ENCODE peak calls at places on chromosome 1, in ten cellular contexts. One of them, this sample, is unnamed.

GRCh38 chr1:36137226-36137625 is 12.1 kb downstream of the TRAPPC3 start:
- DNase-seq in upper lobe of left lung: no peak
- DNase-seq in IMR-90: no peak
- DNase-seq in heart left ventricle: no peak
- DNase-seq in H1: no peak
- DNase-seq in HCT116: no peak
- DNase-seq in testis: no peak
- DNase-seq in A549: no peak
- DNase-seq in endothelial cell of umbilical vein: no peak
- DNase-seq in tibial nerve: no peak
- DNase-seq in this sample: no peak

GRCh38 chr1:34885405-34886247 is 26.1 kb upstream of the SMIM12 start:
- DNase-seq in IMR-90: no peak
- DNase-seq in heart left ventricle: peak
- DNase-seq in HCT116: no peak
- DNase-seq in testis: peak
- DNase-seq in upper lobe of left lung: peak
- DNase-seq in H1: peak
- DNase-seq in tibial nerve: no peak
- DNase-seq in endothelial cell of umbilical vein: peak
- DNase-seq in A549: no peak
- DNase-seq in this sample: no peak

GRCh38 chr1:246067432-246068021 is 439.6 kb downstream of the SMYD3 start:
- DNase-seq in HCT116: no peak
- DNase-seq in IMR-90: peak
- DNase-seq in endothelial cell of umbilical vein: no peak
- DNase-seq in A549: no peak
- DNase-seq in testis: no peak
- DNase-seq in heart left ventricle: no peak
- DNase-seq in upper lobe of left lung: no peak
- DNase-seq in H1: no peak
- DNase-seq in tibial nerve: no peak
- DNase-seq in this sample: no peak

GRCh38 chr1:171480035-171480434 is 5.3 kb upstream of the PRRC2C start:
- DNase-seq in testis: no peak
- DNase-seq in heart left ventricle: no peak
- DNase-seq in HCT116: no peak
- DNase-seq in A549: no peak
- DNase-seq in IMR-90: no peak
- DNase-seq in endothelial cell of umbilical vein: no peak
- DNase-seq in upper lobe of left lung: no peak
- DNase-seq in H1: no peak
- DNase-seq in tibial nerve: no peak
- DNase-seq in this sample: no peak

GRCh38 chr1:2230781-2231666 is 2.9 kb downstream of the SKI start:
- DNase-seq in testis: peak
- DNase-seq in A549: no peak
- DNase-seq in heart left ventricle: peak
- DNase-seq in HCT116: no peak
- DNase-seq in IMR-90: no peak
- DNase-seq in H1: no peak
- DNase-seq in tibial nerve: no peak
- DNase-seq in endothelial cell of umbilical vein: peak
- DNase-seq in upper lobe of left lung: peak
- DNase-seq in this sample: peak

GRCh38 chr1:204342310-204342709 is 17.4 kb downstream of the PLEKHA6 start:
- DNase-seq in testis: no peak
- DNase-seq in IMR-90: no peak
- DNase-seq in tibial nerve: no peak
- DNase-seq in A549: no peak
- DNase-seq in H1: no peak
- DNase-seq in upper lobe of left lung: no peak
- DNase-seq in HCT116: no peak
- DNase-seq in endothelial cell of umbilical vein: no peak
- DNase-seq in heart left ventricle: no peak
- DNase-seq in this sample: no peak

GRCh38 chr1:232166942-232167341 is 463.0 kb downstream of the SIPA1L2 start:
- DNase-seq in endothelial cell of umbilical vein: no peak
- DNase-seq in tibial nerve: no peak
- DNase-seq in IMR-90: no peak
- DNase-seq in testis: no peak
- DNase-seq in upper lobe of left lung: no peak
- DNase-seq in A549: no peak
- DNase-seq in HCT116: no peak
- DNase-seq in heart left ventricle: no peak
- DNase-seq in H1: no peak
- DNase-seq in this sample: no peak

GRCh38 chr1:12244078-12244477 is 14.2 kb downstream of the VPS13D start:
- DNase-seq in upper lobe of left lung: no peak
- DNase-seq in endothelial cell of umbilical vein: peak
- DNase-seq in tibial nerve: no peak
- DNase-seq in A549: peak
- DNase-seq in HCT116: no peak
- DNase-seq in testis: no peak
- DNase-seq in IMR-90: no peak
- DNase-seq in heart left ventricle: no peak
- DNase-seq in H1: no peak
- DNase-seq in this sample: no peak

DNA sequence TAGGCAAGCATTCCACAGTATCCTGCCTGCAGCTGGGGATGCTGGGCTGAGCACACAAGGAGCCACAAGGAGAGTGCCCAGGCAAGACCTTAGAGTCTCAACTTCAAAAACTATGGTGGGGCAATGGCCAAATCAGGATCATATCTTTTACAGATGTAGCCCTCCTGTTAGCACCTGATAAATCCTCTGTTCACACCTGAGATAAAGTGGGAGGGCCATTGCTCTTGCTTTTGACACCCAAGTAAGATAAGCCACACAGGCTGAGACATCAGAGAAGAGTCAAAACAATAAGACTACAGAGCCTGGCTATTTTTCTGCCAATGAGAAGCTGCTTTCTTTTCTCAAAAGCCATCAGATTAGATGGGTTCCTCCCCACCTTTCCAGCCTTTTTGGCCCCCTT is 148.9 kb downstream of the AJAP1 start:
- DNase-seq in testis: no peak
- DNase-seq in tibial nerve: no peak
- DNase-seq in IMR-90: no peak
- DNase-seq in heart left ventricle: no peak
- DNase-seq in HCT116: no peak
- DNase-seq in A549: no peak
- DNase-seq in upper lobe of left lung: no peak
- DNase-seq in H1: no peak
- DNase-seq in endothelial cell of umbilical vein: no peak
- DNase-seq in this sample: no peak
- TF ChIP-seq POLR2A in testis: no peak
- TF ChIP-seq POLR2A in tibial nerve: no peak
- TF ChIP-seq POLR2A in IMR-90: no peak
- TF ChIP-seq POLR2A in heart left ventricle: no peak
- TF ChIP-seq POLR2A in HCT116: no peak
- TF ChIP-seq POLR2A in A549: no peak
- TF ChIP-seq POLR2A in upper lobe of left lung: no peak
- TF ChIP-seq POLR2A in H1: no peak
- TF ChIP-seq POLR2A in endothelial cell of umbilical vein: no peak
- TF ChIP-seq POLR2A in this sample: no peak

GRCh38 chr1:21216835-21217811 is 40.4 kb upstream of the EIF4G3 start:
- DNase-seq in testis: peak
- DNase-seq in HCT116: peak
- DNase-seq in heart left ventricle: peak
- DNase-seq in endothelial cell of umbilical vein: peak
- DNase-seq in A549: peak
- DNase-seq in H1: no peak
- DNase-seq in upper lobe of left lung: peak
- DNase-seq in IMR-90: peak
- DNase-seq in tibial nerve: peak
- DNase-seq in this sample: peak
- TF ChIP-seq POLR2A in testis: no peak
- TF ChIP-seq POLR2A in HCT116: no peak
- TF ChIP-seq POLR2A in heart left ventricle: no peak
- TF ChIP-seq POLR2A in endothelial cell of umbilical vein: no peak
- TF ChIP-seq POLR2A in A549: no peak
- TF ChIP-seq POLR2A in H1: no peak
- TF ChIP-seq POLR2A in upper lobe of left lung: no peak
- TF ChIP-seq POLR2A in IMR-90: no peak
- TF ChIP-seq POLR2A in tibial nerve: no peak
- TF ChIP-seq POLR2A in this sample: no peak

GRCh38 chr1:17527036-17527914 is 12.2 kb upstream of the ARHGEF10L start:
- DNase-seq in tibial nerve: no peak
- DNase-seq in heart left ventricle: no peak
- DNase-seq in HCT116: no peak
- DNase-seq in testis: peak
- DNase-seq in H1: no peak
- DNase-seq in upper lobe of left lung: no peak
- DNase-seq in endothelial cell of umbilical vein: no peak
- DNase-seq in IMR-90: peak
- DNase-seq in A549: peak
- DNase-seq in this sample: peak
- TF ChIP-seq POLR2A in tibial nerve: no peak
- TF ChIP-seq POLR2A in heart left ventricle: no peak
- TF ChIP-seq POLR2A in HCT116: no peak
- TF ChIP-seq POLR2A in testis: no peak
- TF ChIP-seq POLR2A in H1: no peak
- TF ChIP-seq POLR2A in upper lobe of left lung: no peak
- TF ChIP-seq POLR2A in endothelial cell of umbilical vein: no peak
- TF ChIP-seq POLR2A in IMR-90: no peak
- TF ChIP-seq POLR2A in A549: no peak
- TF ChIP-seq POLR2A in this sample: no peak

GRCh38 chr1:970973-971730 is 4.9 kb downstream of the PLEKHN1 start:
- DNase-seq in heart left ventricle: peak
- DNase-seq in A549: no peak
- DNase-seq in endothelial cell of umbilical vein: no peak
- DNase-seq in IMR-90: no peak
- DNase-seq in tibial nerve: no peak
- DNase-seq in upper lobe of left lung: peak
- DNase-seq in testis: no peak
- DNase-seq in H1: no peak
- DNase-seq in HCT116: no peak
- DNase-seq in this sample: no peak
- TF ChIP-seq POLR2A in heart left ventricle: no peak
- TF ChIP-seq POLR2A in A549: no peak
- TF ChIP-seq POLR2A in endothelial cell of umbilical vein: no peak
- TF ChIP-seq POLR2A in IMR-90: no peak
- TF ChIP-seq POLR2A in tibial nerve: no peak
- TF ChIP-seq POLR2A in upper lobe of left lung: no peak
- TF ChIP-seq POLR2A in testis: no peak
- TF ChIP-seq POLR2A in H1: no peak
- TF ChIP-seq POLR2A in HCT116: no peak
- TF ChIP-seq POLR2A in this sample: no peak